ENCODE peak calls at places on chromosomes 5 and 9, in six cellular contexts. Z is neuronal stem cell, B is H9, M is IMR-90, K is trophoblast cell, N is H1. O is an unnamed sample.

GRCh38 chr9:105712773-105713172 is 18.4 kb downstream of the TMEM38B start:
- DNase-seq in Z (no peak), B (peak; percentile 31), M (no peak), K (no peak), N (no peak), O (no peak)

GRCh38 chr5:112921833-112922817 is at the start of gene REEP5:
- DNase-seq in Z (peak; percentile 80), B (peak; percentile 85), M (peak; percentile 69), K (peak; percentile 92), N (peak; percentile 87), O (peak; percentile 86)

GRCh38 chr5:92409131-92409530 is 1026.0 kb upstream of the ARRDC3 start:
- DNase-seq in Z (no peak), B (no peak), M (no peak), K (no peak), N (no peak), O (no peak)

GRCh38 chr9:8599937-8600336 is 800.4 kb upstream of the DMAC1 start:
- DNase-seq in Z (no peak), B (peak; percentile 71), M (no peak), K (no peak), N (peak; percentile 56), O (no peak)

GRCh38 chr9:77547113-77547731 is 100.9 kb downstream of the GNA14 start:
- DNase-seq in Z (no peak), B (no peak), M (no peak), K (no peak), N (no peak), O (no peak)

GRCh38 chr5:147822686-147823491 is 8.6 kb downstream of the SPINK1 start:
- DNase-seq in Z (peak; percentile 41), B (peak; percentile 43), M (peak; percentile 61), K (peak; percentile 77), N (no peak), O (peak; percentile 66)

GRCh38 chr5:34968258-34968657 is 38.9 kb downstream of the DNAJC21 start:
- DNase-seq in Z (no peak), B (no peak), M (no peak), K (no peak), N (no peak), O (no peak)

GRCh38 chr9:133135193-133135745 is 14.2 kb upstream of the RALGDS start:
- DNase-seq in Z (no peak), B (no peak), M (peak; percentile 86), K (peak; percentile 69), N (no peak), O (peak; percentile 75)

GRCh38 chr5:112555691-112556090 is 136.6 kb upstream of the EPB41L4A start:
- DNase-seq in Z (no peak), B (no peak), M (peak; percentile 57), K (no peak), N (no peak), O (peak; percentile 30)

GRCh38 chr5:163585206-163585605 is 79.8 kb downstream of the MAT2B start:
- DNase-seq in Z (no peak), B (no peak), M (peak; percentile 95), K (no peak), N (no peak), O (no peak)

GRCh38 chr9:96858018-96858573 is 3.8 kb upstream of the ZNF782 start:
- DNase-seq in Z (no peak), B (no peak), M (peak; percentile 26), K (peak; percentile 97), N (no peak), O (peak; percentile 66)

GRCh38 chr5:78597858-78598415 is 50.6 kb downstream of the LHFPL2 start:
- DNase-seq in Z (no peak), B (no peak), M (peak; percentile 90), K (no peak), N (no peak), O (no peak)

GRCh38 chr9:71286146-71286545 is 164.7 kb upstream of the TRPM3 start:
- DNase-seq in Z (no peak), B (no peak), M (no peak), K (no peak), N (no peak), O (no peak)

GRCh38 chr5:90173299-90174030 is 236.1 kb downstream of the CETN3 start:
- DNase-seq in Z (no peak), B (no peak), M (no peak), K (no peak), N (no peak), O (no peak)

GRCh38 chr5:177454397-177455035 is 7.9 kb downstream of the PRR7 start:
- DNase-seq in Z (peak; percentile 92), B (peak; percentile 91), M (peak; percentile 80), K (peak; percentile 96), N (peak; percentile 98), O (peak; percentile 84)

GRCh38 chr5:177455036-177455660 is 8.5 kb downstream of the PRR7 start:
- DNase-seq in Z (peak; percentile 87), B (peak; percentile 93), M (peak; percentile 57), K (peak; percentile 90), N (peak; percentile 98), O (peak; percentile 70)

GRCh38 chr5:177456591-177456964 is 10.0 kb downstream of the PRR7 start:
- DNase-seq in Z (no peak), B (no peak), M (no peak), K (no peak), N (no peak), O (no peak)

GRCh38 chr5:177457239-177458121 is 10.9 kb downstream of the PRR7 start:
- DNase-seq in Z (peak; percentile 97), B (peak; percentile 99), M (peak; percentile 97), K (peak; percentile 82), N (peak; percentile 90), O (peak; percentile 99)

DNA sequence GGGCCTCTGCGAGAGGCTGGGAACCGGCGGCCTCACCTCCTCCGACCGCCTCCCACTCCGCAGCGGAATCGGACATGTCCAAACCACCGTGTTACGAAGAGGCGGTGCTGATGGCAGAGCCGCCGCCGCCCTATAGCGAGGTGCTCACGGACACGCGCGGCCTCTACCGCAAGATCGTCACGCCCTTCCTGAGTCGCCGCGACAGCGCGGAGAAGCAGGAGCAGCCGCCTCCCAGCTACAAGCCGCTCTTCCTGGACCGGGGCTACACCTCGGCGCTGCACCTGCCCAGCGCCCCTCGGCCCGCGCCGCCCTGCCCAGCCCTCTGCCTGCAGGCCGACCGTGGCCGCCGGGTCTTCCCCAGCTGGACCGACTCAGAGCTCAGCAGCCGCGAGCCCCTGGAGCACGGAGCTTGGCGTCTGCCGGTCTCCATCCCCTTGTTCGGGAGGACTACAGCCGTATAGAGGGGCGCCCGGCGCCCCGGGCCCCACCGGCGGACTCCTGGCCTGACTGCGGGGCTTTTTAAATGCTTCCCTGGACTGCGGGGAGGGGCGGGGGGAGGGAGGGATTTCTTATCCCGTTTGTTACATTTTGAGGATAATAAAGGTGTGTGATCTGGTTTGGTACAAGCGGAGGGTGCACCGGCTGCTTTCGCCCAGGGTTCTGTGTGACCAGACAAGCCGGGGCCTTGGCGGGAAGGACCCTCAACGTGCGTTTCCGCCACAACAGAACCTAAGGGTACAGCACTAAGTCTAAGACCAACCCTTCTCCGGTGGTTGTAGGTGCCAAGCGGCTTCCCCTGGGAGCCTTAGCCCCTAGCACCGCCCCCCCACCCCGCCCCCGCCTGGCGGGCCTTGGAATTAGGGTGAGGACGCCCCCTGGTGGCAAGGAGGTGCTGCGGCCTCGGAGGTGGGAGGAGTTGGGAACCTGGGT is 9.3 kb downstream of the PRR7 start:
- DNase-seq in Z (peak; percentile 94), B (peak; percentile 95), M (peak; percentile 82), K (peak; percentile 94), N (peak; percentile 96), O (peak; percentile 88)
- H2AFZ ChIP-seq in Z (no peak overlapping the region), B (no peak overlapping the region), M (peak overlapping the region; percentile 82), K (no peak overlapping the region), N (no peak overlapping the region), O (no peak overlapping the region)

GRCh38 chr9:3936520-3937235 is 363.2 kb downstream of the GLIS3 start:
- DNase-seq in Z (no peak), B (no peak), M (peak; percentile 24), K (no peak), N (no peak), O (no peak)

GRCh38 chr9:3931996-3932906 is 367.6 kb downstream of the GLIS3 start:
- DNase-seq in Z (no peak), B (no peak), M (peak; percentile 43), K (no peak), N (no peak), O (peak; percentile 44)

GRCh38 chr9:3928590-3928989 is 371.3 kb downstream of the GLIS3 start:
- DNase-seq in Z (no peak), B (no peak), M (no peak), K (no peak), N (no peak), O (no peak)

GRCh38 chr9:3929345-3930150 is 370.3 kb downstream of the GLIS3 start:
- DNase-seq in Z (no peak), B (no peak), M (no peak), K (no peak), N (no peak), O (no peak)

GRCh38 chr9:3931058-3931457 is 368.8 kb downstream of the GLIS3 start:
- DNase-seq in Z (no peak), B (no peak), M (no peak), K (no peak), N (no peak), O (no peak)
- H4K91ac ChIP-seq in Z (no peak overlapping the region), B (no peak overlapping the region), M (no peak overlapping the region), K (no peak overlapping the region), N (no peak overlapping the region), O (no peak overlapping the region)

DNA sequence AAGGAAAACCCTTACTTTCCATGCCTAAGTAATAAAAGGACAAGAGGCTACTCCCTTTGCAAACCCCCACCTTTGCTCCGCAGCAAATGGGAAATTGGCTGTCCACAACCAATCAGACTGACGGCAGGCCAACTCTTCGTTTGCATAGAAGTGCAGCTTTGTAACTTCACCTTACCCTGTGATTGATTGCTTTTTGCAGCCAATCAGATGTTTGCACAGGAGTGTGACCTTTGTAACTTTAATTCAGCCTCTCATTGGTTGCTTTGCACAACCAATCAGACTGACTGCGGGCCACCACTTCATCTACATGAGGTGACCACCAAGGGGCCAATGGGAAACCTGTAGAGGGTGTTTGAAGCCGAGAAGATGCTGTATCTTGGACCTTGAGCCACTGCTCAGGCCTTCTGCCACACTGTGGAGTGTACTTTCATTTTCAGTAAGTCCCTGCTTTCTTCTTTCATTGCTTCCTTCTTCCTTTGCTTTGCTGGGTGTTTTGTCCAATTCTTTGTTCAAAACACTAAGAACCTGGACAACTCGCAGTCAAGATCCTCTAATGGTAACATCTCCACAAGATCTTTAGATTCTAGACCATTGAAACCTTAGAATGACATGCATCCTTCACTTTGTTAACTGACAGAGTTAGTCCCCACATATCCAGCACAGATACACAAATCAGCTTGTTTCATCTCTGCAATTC is 51.3 kb upstream of the FREM1 start:
- DNase-seq in Z (no peak), B (peak; percentile 48), M (no peak), K (peak; percentile 14), N (no peak), O (peak; percentile 24)
- H2AFZ ChIP-seq in Z (peak overlapping the region; percentile 52), B (no peak overlapping the region), M (no peak overlapping the region), K (peak overlapping the region; percentile 54), N (no peak overlapping the region), O (no peak overlapping the region)

GRCh38 chr9:88161144-88161543 is 22.9 kb upstream of the SPATA31C2 start:
- DNase-seq in Z (no peak), B (no peak), M (no peak), K (no peak), N (no peak), O (no peak)
- H4K91ac ChIP-seq in Z (no peak overlapping the region), B (no peak overlapping the region), M (no peak overlapping the region), K (no peak overlapping the region), N (no peak overlapping the region), O (no peak overlapping the region)